ENCODE peak calls at places on chromosome 22, in nine cellular contexts. One of them, this sample, is unnamed.

GRCh38 chr22:19937616-19938473 is 3.7 kb upstream of the COMT start:
- DNase-seq in GM12865: no peak
- DNase-seq in kidney epithelial cell: no peak
- DNase-seq in fibroblast of lung: peak
- DNase-seq in sigmoid colon: no peak
- DNase-seq in BE2C: no peak
- DNase-seq in GM13977: no peak
- DNase-seq in gastrocnemius medialis: no peak
- DNase-seq in H9: no peak
- DNase-seq in this sample: no peak

GRCh38 chr22:30208631-30209603 is 37.6 kb downstream of the LIF start:
- DNase-seq in GM12865: no peak
- DNase-seq in kidney epithelial cell: no peak
- DNase-seq in fibroblast of lung: peak
- DNase-seq in sigmoid colon: peak
- DNase-seq in BE2C: peak
- DNase-seq in GM13977: peak
- DNase-seq in gastrocnemius medialis: peak
- DNase-seq in H9: no peak
- DNase-seq in this sample: no peak

GRCh38 chr22:17938484-17938924 is 85.9 kb downstream of the MICAL3 start:
- DNase-seq in GM12865: no peak
- DNase-seq in kidney epithelial cell: no peak
- DNase-seq in fibroblast of lung: peak
- DNase-seq in sigmoid colon: peak
- DNase-seq in BE2C: no peak
- DNase-seq in GM13977: no peak
- DNase-seq in gastrocnemius medialis: no peak
- DNase-seq in H9: no peak
- DNase-seq in this sample: no peak

GRCh38 chr22:49951678-49951985 is 8.9 kb upstream of the PIM3 start:
- DNase-seq in GM12865: no peak
- DNase-seq in kidney epithelial cell: no peak
- DNase-seq in fibroblast of lung: no peak
- DNase-seq in sigmoid colon: no peak
- DNase-seq in BE2C: no peak
- DNase-seq in GM13977: no peak
- DNase-seq in gastrocnemius medialis: no peak
- DNase-seq in H9: no peak
- DNase-seq in this sample: no peak

GRCh38 chr22:50641696-50642607 is 14.0 kb upstream of the ARSA start:
- DNase-seq in GM12865: peak
- DNase-seq in kidney epithelial cell: no peak
- DNase-seq in fibroblast of lung: peak
- DNase-seq in sigmoid colon: peak
- DNase-seq in BE2C: peak
- DNase-seq in GM13977: no peak
- DNase-seq in gastrocnemius medialis: no peak
- DNase-seq in H9: peak
- DNase-seq in this sample: no peak

GRCh38 chr22:29683536-29683935 is 36.3 kb upstream of the CABP7 start:
- DNase-seq in GM12865: no peak
- DNase-seq in kidney epithelial cell: no peak
- DNase-seq in fibroblast of lung: no peak
- DNase-seq in sigmoid colon: no peak
- DNase-seq in BE2C: no peak
- DNase-seq in GM13977: no peak
- DNase-seq in gastrocnemius medialis: no peak
- DNase-seq in H9: no peak
- DNase-seq in this sample: no peak

GRCh38 chr22:21015051-21016006 is at the start of gene P2RX6:
- DNase-seq in GM12865: no peak
- DNase-seq in kidney epithelial cell: no peak
- DNase-seq in fibroblast of lung: peak
- DNase-seq in sigmoid colon: no peak
- DNase-seq in BE2C: no peak
- DNase-seq in GM13977: no peak
- DNase-seq in gastrocnemius medialis: peak
- DNase-seq in H9: no peak
- DNase-seq in this sample: no peak

GRCh38 chr22:17965538-17966402 is 58.6 kb downstream of the MICAL3 start:
- DNase-seq in GM12865: no peak
- DNase-seq in kidney epithelial cell: no peak
- DNase-seq in fibroblast of lung: no peak
- DNase-seq in sigmoid colon: no peak
- DNase-seq in BE2C: no peak
- DNase-seq in GM13977: no peak
- DNase-seq in gastrocnemius medialis: no peak
- DNase-seq in H9: no peak
- DNase-seq in this sample: no peak

GRCh38 chr22:29344137-29344536 is 28.6 kb upstream of the RASL10A start:
- DNase-seq in GM12865: no peak
- DNase-seq in kidney epithelial cell: peak
- DNase-seq in fibroblast of lung: peak
- DNase-seq in sigmoid colon: peak
- DNase-seq in BE2C: peak
- DNase-seq in GM13977: no peak
- DNase-seq in gastrocnemius medialis: peak
- DNase-seq in H9: no peak
- DNase-seq in this sample: no peak

GRCh38 chr22:28911777-28912669 is 28.7 kb downstream of the ZNRF3 start:
- DNase-seq in GM12865: no peak
- DNase-seq in kidney epithelial cell: no peak
- DNase-seq in fibroblast of lung: peak
- DNase-seq in sigmoid colon: peak
- DNase-seq in BE2C: no peak
- DNase-seq in GM13977: no peak
- DNase-seq in gastrocnemius medialis: no peak
- DNase-seq in H9: no peak
- DNase-seq in this sample: no peak

GRCh38 chr22:19895160-19895849 is 40.6 kb upstream of the GNB1L start:
- DNase-seq in GM12865: no peak
- DNase-seq in kidney epithelial cell: no peak
- DNase-seq in fibroblast of lung: no peak
- DNase-seq in sigmoid colon: no peak
- DNase-seq in BE2C: no peak
- DNase-seq in GM13977: no peak
- DNase-seq in gastrocnemius medialis: no peak
- DNase-seq in H9: no peak
- DNase-seq in this sample: no peak

GRCh38 chr22:40684728-40685127 is 5.4 kb downstream of the MCHR1 start:
- DNase-seq in GM12865: no peak
- DNase-seq in kidney epithelial cell: no peak
- DNase-seq in fibroblast of lung: no peak
- DNase-seq in sigmoid colon: no peak
- DNase-seq in BE2C: no peak
- DNase-seq in GM13977: no peak
- DNase-seq in gastrocnemius medialis: no peak
- DNase-seq in H9: peak
- DNase-seq in this sample: no peak

GRCh38 chr22:46219650-46220049 is 30.4 kb downstream of the CDPF1 start:
- DNase-seq in GM12865: peak
- DNase-seq in kidney epithelial cell: no peak
- DNase-seq in fibroblast of lung: no peak
- DNase-seq in sigmoid colon: no peak
- DNase-seq in BE2C: no peak
- DNase-seq in GM13977: no peak
- DNase-seq in gastrocnemius medialis: no peak
- DNase-seq in H9: no peak
- DNase-seq in this sample: no peak

GRCh38 chr22:17781319-17782031 is 7.2 kb upstream of the BID start:
- DNase-seq in GM12865: peak
- DNase-seq in kidney epithelial cell: peak
- DNase-seq in fibroblast of lung: peak
- DNase-seq in sigmoid colon: no peak
- DNase-seq in BE2C: peak
- DNase-seq in GM13977: peak
- DNase-seq in gastrocnemius medialis: no peak
- DNase-seq in H9: no peak
- DNase-seq in this sample: peak

GRCh38 chr22:28032896-28033295 is 113.8 kb upstream of the PITPNB start:
- DNase-seq in GM12865: no peak
- DNase-seq in kidney epithelial cell: no peak
- DNase-seq in fibroblast of lung: no peak
- DNase-seq in sigmoid colon: no peak
- DNase-seq in BE2C: peak
- DNase-seq in GM13977: no peak
- DNase-seq in gastrocnemius medialis: no peak
- DNase-seq in H9: no peak
- DNase-seq in this sample: no peak

GRCh38 chr22:28014141-28015055 is 95.3 kb upstream of the PITPNB start:
- DNase-seq in GM12865: no peak
- DNase-seq in kidney epithelial cell: no peak
- DNase-seq in fibroblast of lung: no peak
- DNase-seq in sigmoid colon: peak
- DNase-seq in BE2C: no peak
- DNase-seq in GM13977: no peak
- DNase-seq in gastrocnemius medialis: no peak
- DNase-seq in H9: no peak
- DNase-seq in this sample: no peak

GRCh38 chr22:23533328-23533762 is 46.7 kb downstream of the IGLL1 start:
- DNase-seq in GM12865: no peak
- DNase-seq in kidney epithelial cell: no peak
- DNase-seq in fibroblast of lung: peak
- DNase-seq in sigmoid colon: peak
- DNase-seq in BE2C: peak
- DNase-seq in GM13977: no peak
- DNase-seq in gastrocnemius medialis: no peak
- DNase-seq in H9: peak
- DNase-seq in this sample: no peak
- TF ChIP-seq CTCF in GM12865: no peak
- TF ChIP-seq CTCF in kidney epithelial cell: peak
- TF ChIP-seq CTCF in fibroblast of lung: peak
- TF ChIP-seq CTCF in sigmoid colon: no peak
- TF ChIP-seq CTCF in BE2C: peak
- TF ChIP-seq CTCF in GM13977: no peak
- TF ChIP-seq CTCF in gastrocnemius medialis: no peak
- TF ChIP-seq CTCF in H9: peak
- TF ChIP-seq CTCF in this sample: peak

GRCh38 chr22:32950366-32950765 is 107.8 kb downstream of the SYN3 start:
- DNase-seq in GM12865: no peak
- DNase-seq in kidney epithelial cell: no peak
- DNase-seq in fibroblast of lung: no peak
- DNase-seq in sigmoid colon: no peak
- DNase-seq in BE2C: peak
- DNase-seq in GM13977: no peak
- DNase-seq in gastrocnemius medialis: no peak
- DNase-seq in H9: no peak
- DNase-seq in this sample: no peak

GRCh38 chr22:32947581-32947980 is 110.6 kb downstream of the SYN3 start:
- DNase-seq in GM12865: no peak
- DNase-seq in kidney epithelial cell: no peak
- DNase-seq in fibroblast of lung: no peak
- DNase-seq in sigmoid colon: no peak
- DNase-seq in BE2C: no peak
- DNase-seq in GM13977: no peak
- DNase-seq in gastrocnemius medialis: no peak
- DNase-seq in H9: no peak
- DNase-seq in this sample: no peak

GRCh38 chr22:32949719-32950118 is 108.5 kb downstream of the SYN3 start:
- DNase-seq in GM12865: no peak
- DNase-seq in kidney epithelial cell: no peak
- DNase-seq in fibroblast of lung: no peak
- DNase-seq in sigmoid colon: no peak
- DNase-seq in BE2C: no peak
- DNase-seq in GM13977: no peak
- DNase-seq in gastrocnemius medialis: no peak
- DNase-seq in H9: no peak
- DNase-seq in this sample: no peak

GRCh38 chr22:32951807-32952153 is 106.4 kb downstream of the SYN3 start:
- DNase-seq in GM12865: no peak
- DNase-seq in kidney epithelial cell: no peak
- DNase-seq in fibroblast of lung: no peak
- DNase-seq in sigmoid colon: no peak
- DNase-seq in BE2C: peak
- DNase-seq in GM13977: no peak
- DNase-seq in gastrocnemius medialis: no peak
- DNase-seq in H9: no peak
- DNase-seq in this sample: no peak

GRCh38 chr22:32951081-32951806 is 106.9 kb downstream of the SYN3 start:
- DNase-seq in GM12865: no peak
- DNase-seq in kidney epithelial cell: no peak
- DNase-seq in fibroblast of lung: no peak
- DNase-seq in sigmoid colon: no peak
- DNase-seq in BE2C: peak
- DNase-seq in GM13977: no peak
- DNase-seq in gastrocnemius medialis: no peak
- DNase-seq in H9: peak
- DNase-seq in this sample: no peak
- TF ChIP-seq CTCF in GM12865: no peak
- TF ChIP-seq CTCF in kidney epithelial cell: no peak
- TF ChIP-seq CTCF in fibroblast of lung: no peak
- TF ChIP-seq CTCF in sigmoid colon: no peak
- TF ChIP-seq CTCF in BE2C: peak
- TF ChIP-seq CTCF in GM13977: no peak
- TF ChIP-seq CTCF in gastrocnemius medialis: no peak
- TF ChIP-seq CTCF in H9: peak
- TF ChIP-seq CTCF in this sample: no peak

DNA sequence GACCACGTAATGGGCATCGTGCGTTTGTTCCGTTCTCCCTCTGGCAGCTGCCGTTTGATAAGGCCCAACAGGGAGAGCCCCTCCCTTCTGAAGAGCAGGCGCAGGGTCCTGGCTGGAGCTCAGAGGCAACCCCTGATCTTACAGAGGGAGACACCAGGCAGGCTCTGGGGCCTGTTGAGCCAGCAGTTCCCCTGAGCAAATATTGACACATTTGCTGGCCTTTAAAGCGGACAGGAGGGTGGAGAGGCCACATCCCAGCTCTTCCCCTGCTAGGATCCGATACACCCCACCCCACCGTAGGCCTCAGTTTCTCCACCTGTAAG is 11.8 kb upstream of the C1QTNF6 start:
- DNase-seq in GM12865: no peak
- DNase-seq in kidney epithelial cell: no peak
- DNase-seq in fibroblast of lung: no peak
- DNase-seq in sigmoid colon: no peak
- DNase-seq in BE2C: peak
- DNase-seq in GM13977: no peak
- DNase-seq in gastrocnemius medialis: no peak
- DNase-seq in H9: no peak
- DNase-seq in this sample: no peak
- TF ChIP-seq CTCF in GM12865: no peak
- TF ChIP-seq CTCF in kidney epithelial cell: no peak
- TF ChIP-seq CTCF in fibroblast of lung: no peak
- TF ChIP-seq CTCF in sigmoid colon: no peak
- TF ChIP-seq CTCF in BE2C: no peak
- TF ChIP-seq CTCF in GM13977: peak
- TF ChIP-seq CTCF in gastrocnemius medialis: peak
- TF ChIP-seq CTCF in H9: peak
- TF ChIP-seq CTCF in this sample: no peak

DNA sequence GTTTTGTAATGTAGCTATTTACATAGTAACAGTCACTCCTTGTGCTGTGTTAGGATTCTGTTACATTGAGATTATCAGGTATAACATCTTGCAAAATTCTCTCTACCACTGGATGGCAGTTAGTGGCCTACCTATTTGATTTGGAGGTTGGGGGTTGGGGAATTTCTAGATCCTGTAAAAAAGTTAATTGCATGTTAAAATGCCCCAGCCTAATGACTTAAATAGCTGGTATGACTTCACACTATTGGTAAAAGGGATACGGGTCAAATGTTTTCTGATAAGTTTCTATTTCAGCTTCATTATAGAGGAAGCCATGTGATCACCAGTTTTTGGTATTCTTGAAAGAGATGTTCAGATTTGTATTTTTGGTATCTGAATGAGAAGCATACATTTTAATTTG is 2.8 kb downstream of the GRK3 start:
- DNase-seq in GM12865: peak
- DNase-seq in kidney epithelial cell: no peak
- DNase-seq in fibroblast of lung: no peak
- DNase-seq in sigmoid colon: no peak
- DNase-seq in BE2C: no peak
- DNase-seq in GM13977: peak
- DNase-seq in gastrocnemius medialis: no peak
- DNase-seq in H9: no peak
- DNase-seq in this sample: no peak
- TF ChIP-seq CTCF in GM12865: no peak
- TF ChIP-seq CTCF in kidney epithelial cell: no peak
- TF ChIP-seq CTCF in fibroblast of lung: no peak
- TF ChIP-seq CTCF in sigmoid colon: no peak
- TF ChIP-seq CTCF in BE2C: peak
- TF ChIP-seq CTCF in GM13977: peak
- TF ChIP-seq CTCF in gastrocnemius medialis: no peak
- TF ChIP-seq CTCF in H9: no peak
- TF ChIP-seq CTCF in this sample: no peak

This sample was measured in GM10248.